ENCODE peak calls at places on chromosomes 5 and 9, in nine cellular contexts. A is amniotic stem cell; C is effector memory CD8-positive, alpha-beta T cell; P is stimulated activated CD4-positive, alpha-beta T cell treated with anti-CD3 and anti-CD28 coated beads, TNF-alpha, amount 100 ng/mL, for 4 hours; U is Calu3; W is RWPE1; V is activated CD8-positive, alpha-beta memory T cell treated with anti-CD3 and anti-CD28 coated beads, Interleukin-2, amount 10 ng/mL, durations not matched to agents 7 days and 5 days; G is cardiac fibroblast; K is NCI-H2081. M is an unnamed sample.

GRCh38 chr5:6541256-6542013 is 91.4 kb downstream of the NSUN2 start:
- DNase-seq in W (no peak), K (no peak), U (no peak), V (no peak), A (no peak), G (no peak), P (no peak), C (no peak), M (no peak)

GRCh38 chr9:106487256-106487655 is 375.7 kb upstream of the ZNF462 start:
- DNase-seq in C (no peak), V (no peak), G (no peak), A (no peak), W (no peak), P (no peak), U (no peak), K (no peak), M (no peak)

GRCh38 chr5:66974256-66974655 is 222.3 kb downstream of the CD180 start:
- DNase-seq in U (no peak), C (no peak), K (no peak), V (no peak), G (no peak), W (no peak), P (no peak), A (no peak), M (no peak)

GRCh38 chr5:172282277-172283019 is 1.1 kb downstream of the UBTD2 start:
- DNase-seq in V (no peak), C (no peak), K (no peak), G (no peak), P (no peak), A (no peak), U (no peak), W (peak), M (no peak)

GRCh38 chr9:137150485-137151060 is 11.6 kb downstream of the GRIN1 start:
- DNase-seq in V (peak), G (no peak), U (no peak), P (no peak), K (peak), C (no peak), W (peak), A (no peak), M (peak)

GRCh38 chr9:126325779-126326178 is 850 bp upstream of the MVB12B start:
- DNase-seq in C (no peak), V (no peak), W (no peak), K (no peak), A (no peak), G (no peak), U (no peak), P (no peak), M (no peak)

GRCh38 chr9:71812385-71812784 is 44.1 kb upstream of the CEMIP2 start:
- DNase-seq in P (no peak), U (no peak), G (peak), A (no peak), V (no peak), W (no peak), K (no peak), C (no peak), M (no peak)

GRCh38 chr9:107710988-107711387 is 221.4 kb upstream of the KLF4 start:
- DNase-seq in K (no peak), C (no peak), P (no peak), A (no peak), U (no peak), W (no peak), V (no peak), G (no peak), M (no peak)

GRCh38 chr5:181164076-181164952 is 16.9 kb downstream of the OR2V2 start:
- DNase-seq in K (no peak), U (no peak), V (no peak), P (no peak), G (no peak), C (no peak), W (no peak), A (no peak), M (no peak)

GRCh38 chr5:39657943-39658342 is 233.2 kb upstream of the DAB2 start:
- DNase-seq in C (no peak), G (no peak), K (no peak), V (no peak), A (no peak), W (no peak), U (no peak), P (no peak), M (no peak)

GRCh38 chr5:180370861-180371641 is 17.9 kb upstream of the GFPT2 start:
- DNase-seq in K (no peak), U (no peak), V (no peak), W (no peak), C (no peak), A (no peak), G (no peak), P (no peak), M (no peak)

GRCh38 chr5:96870094-96871021 is 5.9 kb upstream of the ERAP2 start:
- DNase-seq in P (no peak), A (no peak), C (no peak), U (no peak), V (peak), W (no peak), G (no peak), K (no peak), M (no peak)

GRCh38 chr5:139186752-139187326 is 11.3 kb downstream of the SIL1 start:
- DNase-seq in V (no peak), W (no peak), A (no peak), P (no peak), C (no peak), G (peak), K (no peak), U (no peak), M (no peak)

GRCh38 chr5:39356263-39356662 is 8.0 kb downstream of the C9 start:
- DNase-seq in V (no peak), A (no peak), W (no peak), K (no peak), G (no peak), P (no peak), C (no peak), U (no peak), M (no peak)

GRCh38 chr5:54362434-54362833 is 52.1 kb upstream of the ARL15 start:
- DNase-seq in U (no peak), K (no peak), W (no peak), P (no peak), C (no peak), G (peak), A (no peak), V (no peak), M (no peak)

GRCh38 chr9:92974696-92975451 is 27.6 kb downstream of the FGD3 start:
- DNase-seq in A (no peak), G (no peak), P (no peak), W (no peak), C (no peak), V (no peak), U (no peak), K (no peak), M (no peak)

GRCh38 chr9:115254781-115255180 is 136.8 kb upstream of the TNC start:
- DNase-seq in U (no peak), P (no peak), C (no peak), A (no peak), W (no peak), V (no peak), G (no peak), K (no peak), M (no peak)

GRCh38 chr9:137772281-137772873 is 105.2 kb upstream of the CACNA1B start:
- DNase-seq in W (peak), G (no peak), V (no peak), A (no peak), K (no peak), C (no peak), U (no peak), P (no peak), M (peak)

GRCh38 chr9:4366649-4367330 is 66.9 kb upstream of the GLIS3 start:
- DNase-seq in A (no peak), U (peak), W (peak), G (peak), K (peak), V (no peak), C (no peak), P (no peak), M (peak)

GRCh38 chr9:69070201-69070600 is 34.6 kb downstream of the FXN start:
- DNase-seq in C (no peak), W (no peak), U (no peak), V (no peak), K (no peak), G (no peak), P (no peak), A (no peak), M (no peak)

GRCh38 chr5:172280937-172281336 is 2.6 kb downstream of the UBTD2 start:
- DNase-seq in V (no peak), P (no peak), U (no peak), W (no peak), C (no peak), A (peak), K (no peak), G (peak), M (no peak)

GRCh38 chr5:133662578-133662977 is 50.2 kb upstream of the FSTL4 start:
- DNase-seq in P (no peak), V (peak), A (no peak), G (no peak), K (no peak), U (no peak), W (peak), C (no peak), M (peak)

GRCh38 chr9:130927995-130928900 is 10.8 kb downstream of the FIBCD1 start:
- DNase-seq in A (no peak), P (no peak), V (no peak), W (peak), G (peak), K (peak), C (no peak), U (peak), M (peak)

GRCh38 chr5:150350524-150351344 is 6.8 kb upstream of the TCOF1 start:
- DNase-seq in A (peak), G (peak), K (no peak), U (peak), V (peak), W (peak), C (peak), P (no peak), M (peak)

GRCh38 chr5:113109344-113109743 is 132.7 kb downstream of the DCP2 start:
- DNase-seq in A (no peak), P (no peak), U (no peak), K (no peak), G (no peak), W (no peak), V (no peak), C (no peak), M (no peak)

GRCh38 chr5:136811551-136811950 is 446.2 kb upstream of the TRPC7 start:
- DNase-seq in P (no peak), C (no peak), K (no peak), V (no peak), A (peak), U (no peak), G (peak), W (peak), M (no peak)

GRCh38 chr5:58013542-58014258 is 446.2 kb downstream of the PLK2 start:
- DNase-seq in W (no peak), K (no peak), A (no peak), C (no peak), U (no peak), V (no peak), G (no peak), P (no peak), M (no peak)

GRCh38 chr9:128688501-128689292 is at the start of gene SET:
- DNase-seq in A (peak), W (peak), U (peak), C (peak), V (peak), P (peak), G (peak), K (peak), M (peak)

GRCh38 chr5:181035991-181036815 is 3.9 kb upstream of the BTNL9 start:
- DNase-seq in G (no peak), A (no peak), V (no peak), K (no peak), W (no peak), U (peak), P (no peak), C (no peak), M (no peak)

GRCh38 chr5:128528126-128528525 is 9.9 kb downstream of the FBN2 start:
- DNase-seq in A (no peak), V (no peak), W (no peak), G (no peak), P (no peak), U (no peak), C (no peak), K (no peak), M (no peak)

GRCh38 chr5:168612123-168612522 is 33.0 kb upstream of the PANK3 start:
- DNase-seq in G (no peak), V (no peak), W (no peak), U (no peak), P (no peak), K (no peak), C (no peak), A (no peak), M (no peak)

GRCh38 chr9:35826071-35826701 is 2.3 kb downstream of the FAM221B start:
- DNase-seq in C (peak), U (peak), K (peak), W (peak), V (peak), G (peak), P (no peak), A (peak), M (peak)

GRCh38 chr9:87479801-87480201 is 17.9 kb upstream of the DAPK1 start:
- DNase-seq in P (no peak), U (peak), V (no peak), G (no peak), A (no peak), W (no peak), K (no peak), C (no peak), M (no peak)

GRCh38 chr9:124652203-124652992 is 118.7 kb downstream of the NR6A1 start:
- DNase-seq in P (no peak), K (no peak), A (peak), U (no peak), G (peak), W (peak), C (no peak), V (no peak), M (no peak)

GRCh38 chr5:57117601-57118000 is 56.3 kb upstream of the GPBP1 start:
- DNase-seq in W (no peak), K (no peak), U (no peak), V (peak), A (no peak), G (no peak), P (no peak), C (peak), M (peak)

GRCh38 chr9:69120380-69121154 is 53.5 kb upstream of the TJP2 start:
- DNase-seq in W (peak), U (peak), K (peak), V (no peak), C (no peak), A (no peak), P (no peak), G (no peak), M (peak)

GRCh38 chr9:16074962-16075361 is 522.1 kb downstream of the CCDC171 start:
- DNase-seq in C (no peak), P (no peak), A (peak), V (no peak), W (no peak), U (no peak), K (no peak), G (peak), M (no peak)

GRCh38 chr5:171158581-171158980 is 150.5 kb upstream of the TLX3 start:
- DNase-seq in K (no peak), U (no peak), A (no peak), G (no peak), P (no peak), W (peak), C (no peak), V (no peak), M (peak)

GRCh38 chr5:30809907-30810306 is 383.6 kb upstream of the CDH6 start:
- DNase-seq in U (no peak), C (no peak), A (no peak), W (no peak), K (peak), V (no peak), G (no peak), P (no peak), M (no peak)